ENCODE peak calls at places on chromosomes 6 and 20, in four cellular contexts. One of them, this sample, is unnamed. For H3K4me1, the result is how much of the 10 kb centered on the place peaks cover.

GRCh38 chr6:112485813-112486212 is 138.7 kb downstream of the RFPL4B start:
- DNase-seq in Peyer's patch: no peak
- DNase-seq in spleen: no peak
- DNase-seq in left ventricle myocardium inferior: no peak
- DNase-seq in this sample: no peak

GRCh38 chr6:63245908-63246307 is 34.6 kb downstream of the FKBP1C start:
- DNase-seq in Peyer's patch: no peak
- DNase-seq in spleen: no peak
- DNase-seq in left ventricle myocardium inferior: no peak
- DNase-seq in this sample: no peak

GRCh38 chr6:2976060-2976459 is 4.7 kb upstream of the SERPINB6 start:
- DNase-seq in Peyer's patch: no peak
- DNase-seq in spleen: no peak
- DNase-seq in left ventricle myocardium inferior: no peak
- DNase-seq in this sample: no peak

GRCh38 chr20:2150660-2151059 is 49.0 kb downstream of the STK35 start:
- DNase-seq in Peyer's patch: no peak
- DNase-seq in spleen: peak
- DNase-seq in left ventricle myocardium inferior: no peak
- DNase-seq in this sample: no peak

GRCh38 chr20:62364911-62365736 is 2.0 kb downstream of the LAMA5 start:
- DNase-seq in Peyer's patch: no peak
- DNase-seq in spleen: no peak
- DNase-seq in left ventricle myocardium inferior: peak
- DNase-seq in this sample: peak

GRCh38 chr6:14337157-14337556 is 219.6 kb downstream of the CD83 start:
- DNase-seq in Peyer's patch: no peak
- DNase-seq in spleen: no peak
- DNase-seq in left ventricle myocardium inferior: no peak
- DNase-seq in this sample: no peak

GRCh38 chr20:47336013-47336754 is 20.3 kb downstream of the ZMYND8 start:
- DNase-seq in Peyer's patch: no peak
- DNase-seq in spleen: peak
- DNase-seq in left ventricle myocardium inferior: peak
- DNase-seq in this sample: peak

GRCh38 chr20:13638162-13638495 is 603 bp downstream of the TASP1 start:
- DNase-seq in Peyer's patch: no peak
- DNase-seq in spleen: no peak
- DNase-seq in left ventricle myocardium inferior: no peak
- DNase-seq in this sample: no peak

GRCh38 chr20:37868998-37869861 is 33.7 kb upstream of the VSTM2L start:
- DNase-seq in Peyer's patch: no peak
- DNase-seq in spleen: peak
- DNase-seq in left ventricle myocardium inferior: no peak
- DNase-seq in this sample: no peak

GRCh38 chr6:131636880-131637792 is at the start of gene ENPP3:
- DNase-seq in Peyer's patch: no peak
- DNase-seq in spleen: no peak
- DNase-seq in left ventricle myocardium inferior: no peak
- DNase-seq in this sample: peak

GRCh38 chr20:20205141-20205861 is 153.0 kb downstream of the CFAP61 start:
- DNase-seq in Peyer's patch: no peak
- DNase-seq in spleen: no peak
- DNase-seq in left ventricle myocardium inferior: no peak
- DNase-seq in this sample: no peak

GRCh38 chr6:145756170-145756662 is 20.9 kb upstream of the EPM2A start:
- DNase-seq in Peyer's patch: no peak
- DNase-seq in spleen: no peak
- DNase-seq in left ventricle myocardium inferior: peak
- DNase-seq in this sample: peak

GRCh38 chr6:32108094-32108627 is 977 bp downstream of the TNXB start:
- DNase-seq in Peyer's patch: peak
- DNase-seq in spleen: no peak
- DNase-seq in left ventricle myocardium inferior: peak
- DNase-seq in this sample: peak

GRCh38 chr6:153947817-153948447 is 91.1 kb upstream of the OPRM1 start:
- DNase-seq in Peyer's patch: peak
- DNase-seq in spleen: no peak
- DNase-seq in left ventricle myocardium inferior: no peak
- DNase-seq in this sample: peak

GRCh38 chr6:85401186-85402062 is 48.5 kb upstream of the NT5E start:
- DNase-seq in Peyer's patch: no peak
- DNase-seq in spleen: no peak
- DNase-seq in left ventricle myocardium inferior: no peak
- DNase-seq in this sample: no peak
- H3K4me1 ChIP-seq in Peyer's patch: under half
- H3K4me1 ChIP-seq in spleen: under half
- H3K4me1 ChIP-seq in left ventricle myocardium inferior: under half
- H3K4me1 ChIP-seq in this sample: under half

GRCh38 chr6:163412345-163412744 is 2.2 kb upstream of the QKI start:
- DNase-seq in Peyer's patch: no peak
- DNase-seq in spleen: no peak
- DNase-seq in left ventricle myocardium inferior: no peak
- DNase-seq in this sample: no peak
- H3K4me3 ChIP-seq in Peyer's patch: peak
- H3K4me3 ChIP-seq in spleen: peak
- H3K4me3 ChIP-seq in left ventricle myocardium inferior: peak
- H3K4me3 ChIP-seq in this sample: peak

GRCh38 chr6:34302929-34303328 is 54.1 kb upstream of the SMIM29 start:
- DNase-seq in Peyer's patch: no peak
- DNase-seq in spleen: no peak
- DNase-seq in left ventricle myocardium inferior: no peak
- DNase-seq in this sample: no peak

GRCh38 chr6:34304164-34304563 is 55.4 kb upstream of the SMIM29 start:
- DNase-seq in Peyer's patch: no peak
- DNase-seq in spleen: no peak
- DNase-seq in left ventricle myocardium inferior: no peak
- DNase-seq in this sample: no peak

GRCh38 chr6:34301408-34301807 is 52.6 kb upstream of the SMIM29 start:
- DNase-seq in Peyer's patch: no peak
- DNase-seq in spleen: no peak
- DNase-seq in left ventricle myocardium inferior: peak
- DNase-seq in this sample: peak

GRCh38 chr6:34298941-34299340 is 50.1 kb upstream of the SMIM29 start:
- DNase-seq in Peyer's patch: no peak
- DNase-seq in spleen: no peak
- DNase-seq in left ventricle myocardium inferior: no peak
- DNase-seq in this sample: no peak

GRCh38 chr6:34300332-34300751 is 51.5 kb upstream of the SMIM29 start:
- DNase-seq in Peyer's patch: no peak
- DNase-seq in spleen: no peak
- DNase-seq in left ventricle myocardium inferior: no peak
- DNase-seq in this sample: no peak
- H3K4me1 ChIP-seq in Peyer's patch: under half
- H3K4me1 ChIP-seq in spleen: under half
- H3K4me1 ChIP-seq in left ventricle myocardium inferior: half or more
- H3K4me1 ChIP-seq in this sample: under half

GRCh38 chr6:133985970-133986369 is 32.9 kb downstream of the TBPL1 start:
- DNase-seq in Peyer's patch: no peak
- DNase-seq in spleen: no peak
- DNase-seq in left ventricle myocardium inferior: no peak
- DNase-seq in this sample: no peak
- H3K4me3 ChIP-seq in Peyer's patch: no peak
- H3K4me3 ChIP-seq in spleen: no peak
- H3K4me3 ChIP-seq in left ventricle myocardium inferior: no peak
- H3K4me3 ChIP-seq in this sample: no peak

GRCh38 chr6:149252626-149253025 is 64.9 kb upstream of the TAB2 start:
- DNase-seq in Peyer's patch: no peak
- DNase-seq in spleen: no peak
- DNase-seq in left ventricle myocardium inferior: no peak
- DNase-seq in this sample: no peak
- H3K4me1 ChIP-seq in Peyer's patch: under half
- H3K4me1 ChIP-seq in spleen: under half
- H3K4me1 ChIP-seq in left ventricle myocardium inferior: under half
- H3K4me1 ChIP-seq in this sample: under half

GRCh38 chr6:36345681-36346417 is 9.2 kb upstream of the BNIP5 start:
- DNase-seq in Peyer's patch: no peak
- DNase-seq in spleen: no peak
- DNase-seq in left ventricle myocardium inferior: no peak
- DNase-seq in this sample: no peak
- H3K4me3 ChIP-seq in Peyer's patch: no peak
- H3K4me3 ChIP-seq in spleen: no peak
- H3K4me3 ChIP-seq in left ventricle myocardium inferior: no peak
- H3K4me3 ChIP-seq in this sample: no peak

DNA sequence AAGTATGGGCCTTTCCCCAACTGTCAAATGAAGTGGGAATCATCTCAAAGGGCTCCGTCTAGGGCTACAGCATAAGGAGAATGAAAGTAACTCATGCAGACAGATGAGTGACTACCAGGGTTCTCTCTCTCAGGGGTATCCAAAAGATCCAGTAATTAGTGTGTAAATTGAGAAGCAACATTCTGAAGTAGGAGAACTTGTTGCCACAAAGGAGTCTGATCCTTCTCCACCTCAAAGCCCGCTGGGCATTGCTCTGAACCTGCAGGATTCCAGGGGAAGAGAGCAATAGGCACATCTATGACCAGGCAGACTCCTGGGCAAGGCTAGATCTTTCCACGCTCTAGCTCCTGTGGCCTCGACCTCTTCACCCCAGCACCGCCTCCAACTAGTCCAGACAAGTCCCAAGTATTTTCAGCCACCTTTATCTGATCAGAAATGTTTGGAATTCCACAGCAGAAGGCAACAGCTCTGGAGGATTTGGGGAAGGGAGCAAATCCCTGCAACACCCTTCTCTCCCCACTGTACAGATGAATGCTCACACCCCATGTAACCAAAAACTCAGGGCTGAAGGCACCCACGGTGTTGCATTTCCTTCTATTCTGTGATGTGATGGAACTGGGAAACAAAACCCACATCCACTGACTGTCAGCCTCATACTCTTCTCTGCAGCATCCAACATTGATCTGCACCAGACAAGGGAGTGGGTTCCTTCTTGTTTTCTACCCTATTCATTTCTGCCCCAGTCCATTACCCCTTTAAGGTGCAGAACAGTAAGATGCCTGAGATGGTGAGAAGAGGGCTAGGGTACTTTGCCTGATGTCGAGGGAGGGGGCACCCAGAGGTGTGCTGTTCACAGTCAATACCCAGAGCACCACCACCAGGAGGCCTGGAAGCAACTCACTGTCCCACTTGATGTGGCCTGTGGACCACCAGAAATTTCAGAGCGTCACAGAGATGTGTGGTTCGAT is 41.0 kb downstream of the COX4I2 start:
- DNase-seq in Peyer's patch: no peak
- DNase-seq in spleen: no peak
- DNase-seq in left ventricle myocardium inferior: no peak
- DNase-seq in this sample: peak
- H3K4me1 ChIP-seq in Peyer's patch: under half
- H3K4me1 ChIP-seq in spleen: half or more
- H3K4me1 ChIP-seq in left ventricle myocardium inferior: half or more
- H3K4me1 ChIP-seq in this sample: half or more

GRCh38 chr6:88165877-88166492 is at the start of gene CNR1:
- DNase-seq in Peyer's patch: peak
- DNase-seq in spleen: peak
- DNase-seq in left ventricle myocardium inferior: peak
- DNase-seq in this sample: peak
- H3K4me3 ChIP-seq in Peyer's patch: peak
- H3K4me3 ChIP-seq in spleen: peak
- H3K4me3 ChIP-seq in left ventricle myocardium inferior: peak
- H3K4me3 ChIP-seq in this sample: peak

GRCh38 chr20:59017493-59018231 is 1.6 kb upstream of the TUBB1 start:
- DNase-seq in Peyer's patch: peak
- DNase-seq in spleen: peak
- DNase-seq in left ventricle myocardium inferior: no peak
- DNase-seq in this sample: no peak

GRCh38 chr20:59015411-59015810 is 3.8 kb upstream of the TUBB1 start:
- DNase-seq in Peyer's patch: no peak
- DNase-seq in spleen: peak
- DNase-seq in left ventricle myocardium inferior: no peak
- DNase-seq in this sample: no peak

GRCh38 chr20:59014680-59015389 is 4.4 kb upstream of the TUBB1 start:
- DNase-seq in Peyer's patch: no peak
- DNase-seq in spleen: peak
- DNase-seq in left ventricle myocardium inferior: no peak
- DNase-seq in this sample: no peak

GRCh38 chr20:59016795-59017492 is 2.3 kb upstream of the TUBB1 start:
- DNase-seq in Peyer's patch: peak
- DNase-seq in spleen: no peak
- DNase-seq in left ventricle myocardium inferior: no peak
- DNase-seq in this sample: no peak

GRCh38 chr20:59015812-59016711 is 3.2 kb upstream of the TUBB1 start:
- DNase-seq in Peyer's patch: peak
- DNase-seq in spleen: peak
- DNase-seq in left ventricle myocardium inferior: no peak
- DNase-seq in this sample: no peak
- H3K4me1 ChIP-seq in Peyer's patch: under half
- H3K4me1 ChIP-seq in spleen: under half
- H3K4me1 ChIP-seq in left ventricle myocardium inferior: under half
- H3K4me1 ChIP-seq in this sample: under half